ENCODE peak calls at places on chromosomes 13 and 19, in five cellular contexts. H, W, G, J and C are unnamed samples.
A peak's percentile ranks its signal among the peaks of the same experiment; 100 is the strongest.

GRCh38 chr19:41707871-41708371 is 505 bp upstream of the CEACAM5 start:
- DNase-seq in H (no peak), W (no peak), G (no peak), J (no peak), C (no peak)

GRCh38 chr13:62205273-62205672 is 789.6 kb upstream of the PCDH20 start:
- DNase-seq in H (no peak), W (no peak), G (no peak), J (no peak), C (no peak)

GRCh38 chr19:39951686-39952085 is 17.3 kb upstream of the FCGBP start:
- DNase-seq in H (no peak), W (no peak), G (no peak), J (no peak), C (no peak)

GRCh38 chr13:46572758-46573384 is 19.9 kb downstream of the LRCH1 start:
- DNase-seq in H (no peak), W (no peak), G (no peak), J (no peak), C (no peak)

GRCh38 chr13:112974125-112974524 is 5.1 kb downstream of the MCF2L start:
- DNase-seq in H (no peak), W (no peak), G (no peak), J (no peak), C (no peak)

GRCh38 chr19:41745761-41746160 is 9.6 kb upstream of the CEACAM6 start:
- DNase-seq in H (no peak), W (no peak), G (no peak), J (no peak), C (no peak)

GRCh38 chr13:87827479-87827878 is 156.3 kb downstream of the SLITRK5 start:
- DNase-seq in H (no peak), W (no peak), G (no peak), J (no peak), C (no peak)

GRCh38 chr13:45799451-45799850 is 52.1 kb downstream of the SIAH3 start:
- DNase-seq in H (no peak), W (no peak), G (no peak), J (no peak), C (no peak)

GRCh38 chr13:76161143-76161542 is 525.0 kb downstream of the LMO7 start:
- DNase-seq in H (no peak), W (no peak), G (no peak), J (no peak), C (no peak)

GRCh38 chr13:62629618-62630017 is 1214.0 kb upstream of the PCDH20 start:
- DNase-seq in H (no peak), W (no peak), G (no peak), J (no peak), C (no peak)

GRCh38 chr19:12785431-12786011 is 5.8 kb upstream of the JUNB start:
- DNase-seq in H (no peak), W (no peak), G (no peak), J (no peak), C (no peak)

GRCh38 chr19:28864024-28864503 is 348.9 kb downstream of the UQCRFS1 start:
- DNase-seq in H (no peak), W (no peak), G (no peak), J (no peak), C (no peak)

GRCh38 chr13:89052699-89053098 is 1381.5 kb downstream of the SLITRK5 start:
- DNase-seq in H (no peak), W (no peak), G (no peak), J (no peak), C (no peak)

GRCh38 chr13:44719857-44720671 is 143.9 kb upstream of the TSC22D1 start:
- DNase-seq in H (no peak), W (no peak), G (no peak), J (no peak), C (no peak)

GRCh38 chr13:87376081-87376480 is 295.1 kb upstream of the SLITRK5 start:
- DNase-seq in H (no peak), W (no peak), G (no peak), J (no peak), C (no peak)

GRCh38 chr19:47176627-47177090 is 46.0 kb downstream of the SAE1 start:
- DNase-seq in H (no peak), W (no peak), G (no peak), J (no peak), C (no peak)

GRCh38 chr13:100156786-100157185 is 67.9 kb downstream of the PCCA start:
- DNase-seq in H (no peak), W (no peak), G (no peak), J (no peak), C (no peak)

GRCh38 chr13:37648604-37649003 is 50.0 kb upstream of the POSTN start:
- DNase-seq in H (no peak), W (no peak), G (no peak), J (no peak), C (no peak)

GRCh38 chr19:34481861-34482379 is 362 bp downstream of the WTIP start:
- DNase-seq in H (no peak), W (peak; percentile 77), G (no peak), J (no peak), C (no peak)

GRCh38 chr19:34480491-34480890 is 1.1 kb upstream of the WTIP start:
- DNase-seq in H (no peak), W (no peak), G (no peak), J (no peak), C (no peak)

GRCh38 chr19:34479396-34479795 is 2.2 kb upstream of the WTIP start:
- DNase-seq in H (no peak), W (no peak), G (no peak), J (no peak), C (no peak)

GRCh38 chr19:34482380-34483250 is 1.1 kb downstream of the WTIP start:
- DNase-seq in H (no peak), W (peak; percentile 70), G (no peak), J (no peak), C (no peak)

GRCh38 chr19:34480971-34481821 is at the start of gene WTIP:
- DNase-seq in H (peak; percentile 62), W (peak; percentile 78), G (no peak), J (no peak), C (peak; percentile 18)
- TF ChIP-seq ZBTB33 in H (no peak), W (peak; percentile 53), G (no peak), J (no peak), C (no peak)

GRCh38 chr19:16899566-16900075 is 10.8 kb downstream of the F2RL3 start:
- DNase-seq in H (peak; percentile 22), W (peak; percentile 53), G (no peak), J (peak; percentile 70), C (peak; percentile 35)

GRCh38 chr19:16896098-16896912 is 7.5 kb downstream of the F2RL3 start:
- DNase-seq in H (no peak), W (no peak), G (no peak), J (peak; percentile 84), C (no peak)

GRCh38 chr19:16896913-16897571 is 8.2 kb downstream of the F2RL3 start:
- DNase-seq in H (peak; percentile 74), W (peak; percentile 100), G (peak; percentile 60), J (peak; percentile 99), C (peak; percentile 51)

GRCh38 chr19:16898306-16899015 is 9.7 kb downstream of the F2RL3 start:
- DNase-seq in H (no peak), W (no peak), G (no peak), J (no peak), C (no peak)

DNA sequence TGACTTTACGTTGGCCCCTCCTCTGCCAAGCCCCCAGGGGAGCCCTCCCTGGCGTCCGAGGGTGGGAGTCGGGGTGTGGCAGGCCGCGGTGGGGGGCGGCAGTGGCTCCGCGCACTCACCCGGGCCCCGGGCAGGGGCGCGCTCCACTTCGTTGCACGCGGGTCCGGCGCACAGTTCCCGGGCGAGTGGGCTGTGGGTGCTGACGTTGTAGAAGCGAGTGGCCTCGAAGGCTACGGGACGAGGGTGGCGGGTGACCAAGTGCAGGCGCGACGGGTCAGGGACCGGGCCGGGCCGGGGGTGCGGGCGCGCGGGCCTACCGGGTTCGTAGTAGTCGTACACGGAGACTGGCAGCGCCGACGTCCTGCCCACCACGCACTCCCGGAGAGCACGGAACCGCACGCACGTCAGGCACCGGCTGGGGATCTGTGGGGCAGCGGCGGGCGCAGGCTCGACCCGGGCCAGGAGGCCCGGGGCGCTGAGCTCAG is 8.8 kb downstream of the F2RL3 start:
- DNase-seq in H (no peak), W (no peak), G (no peak), J (no peak), C (no peak)
- H3K9ac ChIP-seq in H (peak overlapping the region; percentile 34), W (peak overlapping the region; percentile 52), G (peak overlapping the region; percentile 45), J (peak overlapping the region; percentile 65), C (no peak overlapping the region)

DNA sequence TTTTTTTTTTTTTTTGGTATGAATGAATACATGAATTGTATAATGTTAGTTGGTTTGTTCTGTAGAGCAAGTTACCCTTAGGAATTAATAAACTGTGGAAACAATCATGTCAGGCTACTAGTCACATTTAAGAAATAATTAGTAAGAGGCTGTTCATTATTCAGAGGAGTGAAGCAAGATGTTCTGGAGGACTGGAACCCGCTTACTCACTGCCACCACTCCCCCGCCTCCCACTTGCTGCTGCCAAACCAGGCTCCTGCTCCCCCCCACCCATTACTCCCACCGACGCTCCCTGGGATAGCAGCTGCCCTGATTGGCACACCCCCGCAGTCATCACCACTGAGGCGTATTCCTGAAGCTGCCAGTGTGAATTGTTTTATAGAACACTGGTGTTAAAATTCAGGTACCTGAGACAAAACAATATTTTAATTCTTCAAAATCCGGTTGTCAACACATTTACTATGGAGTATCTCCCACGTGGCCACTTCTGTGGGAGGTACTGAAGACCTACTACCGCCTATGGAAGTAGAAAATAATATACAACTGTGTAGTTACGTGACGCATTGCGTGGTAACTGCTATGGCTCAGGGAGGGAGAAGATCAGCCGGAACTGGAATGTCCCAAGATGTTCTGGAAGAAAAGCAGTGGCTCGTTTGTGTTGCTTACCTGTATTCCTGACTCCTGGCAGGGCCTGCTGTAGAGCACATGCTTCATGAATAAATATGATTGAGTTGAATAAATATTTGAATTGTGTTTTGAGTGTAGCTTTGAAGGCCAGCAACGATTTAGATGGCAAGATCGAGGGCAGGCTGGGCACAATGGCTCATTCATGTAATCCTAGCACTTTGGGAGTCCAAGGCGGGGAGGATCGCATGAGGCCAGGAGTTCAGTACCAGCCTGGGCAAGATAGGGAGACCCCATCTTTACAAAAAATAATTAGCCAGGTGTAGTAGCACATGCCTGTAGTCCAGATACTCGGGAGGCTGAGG is 1.7 kb downstream of the DPY19L3 start:
- DNase-seq in H (peak; percentile 16), W (peak; percentile 36), G (no peak), J (peak; percentile 72), C (no peak)
- TF ChIP-seq ZBTB33 in H (no peak), W (no peak), G (no peak), J (no peak), C (no peak)

GRCh38 chr19:1812426-1813196 is 535 bp upstream of the ATP8B3 start:
- DNase-seq in H (peak; percentile 93), W (peak; percentile 96), G (peak; percentile 82), J (peak; percentile 94), C (peak; percentile 95)

GRCh38 chr19:1811472-1811894 is 593 bp downstream of the ATP8B3 start:
- DNase-seq in H (peak; percentile 59), W (peak; percentile 66), G (no peak), J (peak; percentile 81), C (peak; percentile 90)

GRCh38 chr19:1809663-1810062 is 2.4 kb downstream of the ATP8B3 start:
- DNase-seq in H (no peak), W (no peak), G (no peak), J (no peak), C (no peak)

GRCh38 chr19:1811942-1812425 is at the start of gene ATP8B3:
- DNase-seq in H (no peak), W (peak; percentile 99), G (no peak), J (peak; percentile 99), C (no peak)

GRCh38 chr19:1810439-1811160 is 1.5 kb downstream of the ATP8B3 start:
- DNase-seq in H (no peak), W (no peak), G (no peak), J (no peak), C (no peak)
- H3K9ac ChIP-seq in H (no peak overlapping the region), W (no peak overlapping the region), G (no peak overlapping the region), J (no peak overlapping the region), C (peak overlapping the region; percentile 66)